ENCODE peak calls at places on chromosomes 2 and 18, in seven cellular contexts. One of them, this sample, is unnamed.

GRCh38 chr2:55010149-55010591 is 40.1 kb downstream of the RTN4 start:
- DNase-seq in stimulated activated CD4-positive, alpha-beta T cell treated with anti-CD3 and anti-CD28 coated beads, Interleukin-1b, Interleukin-23, amount 100 ng/mL, for 1 hour: no peak
- DNase-seq in kidney tubule cell: peak
- DNase-seq in smooth muscle cell of the brain vasculature: no peak
- DNase-seq in NCI-H2081: peak
- DNase-seq in pons: peak
- DNase-seq in cardiac muscle cell: no peak
- DNase-seq in this sample: peak

GRCh38 chr2:190179754-190180312 is 117.3 kb upstream of the MSTN start:
- DNase-seq in NCI-H2081: no peak
- DNase-seq in cardiac muscle cell: no peak
- DNase-seq in kidney tubule cell: peak
- DNase-seq in pons: peak
- DNase-seq in smooth muscle cell of the brain vasculature: no peak
- DNase-seq in stimulated activated CD4-positive, alpha-beta T cell treated with anti-CD3 and anti-CD28 coated beads, Interleukin-1b, Interleukin-23, amount 100 ng/mL, for 1 hour: no peak
- DNase-seq in this sample: no peak

GRCh38 chr2:105969552-105969951 is 224.5 kb downstream of the UXS1 start:
- DNase-seq in kidney tubule cell: no peak
- DNase-seq in pons: no peak
- DNase-seq in NCI-H2081: peak
- DNase-seq in cardiac muscle cell: no peak
- DNase-seq in smooth muscle cell of the brain vasculature: no peak
- DNase-seq in stimulated activated CD4-positive, alpha-beta T cell treated with anti-CD3 and anti-CD28 coated beads, Interleukin-1b, Interleukin-23, amount 100 ng/mL, for 1 hour: no peak
- DNase-seq in this sample: no peak

GRCh38 chr2:159497256-159497655 is 119.1 kb downstream of the BAZ2B start:
- DNase-seq in pons: peak
- DNase-seq in smooth muscle cell of the brain vasculature: peak
- DNase-seq in cardiac muscle cell: no peak
- DNase-seq in NCI-H2081: peak
- DNase-seq in kidney tubule cell: peak
- DNase-seq in stimulated activated CD4-positive, alpha-beta T cell treated with anti-CD3 and anti-CD28 coated beads, Interleukin-1b, Interleukin-23, amount 100 ng/mL, for 1 hour: no peak
- DNase-seq in this sample: no peak

GRCh38 chr18:33817096-33817495 is 239.1 kb downstream of the ASXL3 start:
- DNase-seq in stimulated activated CD4-positive, alpha-beta T cell treated with anti-CD3 and anti-CD28 coated beads, Interleukin-1b, Interleukin-23, amount 100 ng/mL, for 1 hour: no peak
- DNase-seq in NCI-H2081: no peak
- DNase-seq in kidney tubule cell: peak
- DNase-seq in smooth muscle cell of the brain vasculature: no peak
- DNase-seq in cardiac muscle cell: no peak
- DNase-seq in pons: no peak
- DNase-seq in this sample: no peak

GRCh38 chr2:77521482-77521881 is 694 bp downstream of the LRRTM4 start:
- DNase-seq in pons: peak
- DNase-seq in NCI-H2081: no peak
- DNase-seq in kidney tubule cell: no peak
- DNase-seq in stimulated activated CD4-positive, alpha-beta T cell treated with anti-CD3 and anti-CD28 coated beads, Interleukin-1b, Interleukin-23, amount 100 ng/mL, for 1 hour: no peak
- DNase-seq in smooth muscle cell of the brain vasculature: no peak
- DNase-seq in cardiac muscle cell: peak
- DNase-seq in this sample: no peak

GRCh38 chr2:150234787-150235512 is 252.5 kb downstream of the RND3 start:
- DNase-seq in pons: peak
- DNase-seq in kidney tubule cell: peak
- DNase-seq in smooth muscle cell of the brain vasculature: no peak
- DNase-seq in NCI-H2081: peak
- DNase-seq in stimulated activated CD4-positive, alpha-beta T cell treated with anti-CD3 and anti-CD28 coated beads, Interleukin-1b, Interleukin-23, amount 100 ng/mL, for 1 hour: no peak
- DNase-seq in cardiac muscle cell: no peak
- DNase-seq in this sample: no peak

GRCh38 chr2:159265171-159265576 is 21.3 kb downstream of the WDSUB1 start:
- DNase-seq in smooth muscle cell of the brain vasculature: no peak
- DNase-seq in pons: no peak
- DNase-seq in stimulated activated CD4-positive, alpha-beta T cell treated with anti-CD3 and anti-CD28 coated beads, Interleukin-1b, Interleukin-23, amount 100 ng/mL, for 1 hour: no peak
- DNase-seq in kidney tubule cell: peak
- DNase-seq in NCI-H2081: no peak
- DNase-seq in cardiac muscle cell: peak
- DNase-seq in this sample: no peak

GRCh38 chr2:236166157-236166780 is 1.9 kb downstream of the GBX2 start:
- DNase-seq in NCI-H2081: no peak
- DNase-seq in cardiac muscle cell: no peak
- DNase-seq in pons: no peak
- DNase-seq in smooth muscle cell of the brain vasculature: no peak
- DNase-seq in stimulated activated CD4-positive, alpha-beta T cell treated with anti-CD3 and anti-CD28 coated beads, Interleukin-1b, Interleukin-23, amount 100 ng/mL, for 1 hour: no peak
- DNase-seq in kidney tubule cell: no peak
- DNase-seq in this sample: no peak

GRCh38 chr2:51807229-51807628 is 775.3 kb upstream of the NRXN1 start:
- DNase-seq in smooth muscle cell of the brain vasculature: no peak
- DNase-seq in kidney tubule cell: no peak
- DNase-seq in pons: no peak
- DNase-seq in NCI-H2081: no peak
- DNase-seq in stimulated activated CD4-positive, alpha-beta T cell treated with anti-CD3 and anti-CD28 coated beads, Interleukin-1b, Interleukin-23, amount 100 ng/mL, for 1 hour: no peak
- DNase-seq in cardiac muscle cell: no peak
- DNase-seq in this sample: no peak

GRCh38 chr2:66334237-66335054 is 100.5 kb upstream of the MEIS1 start:
- DNase-seq in pons: peak
- DNase-seq in stimulated activated CD4-positive, alpha-beta T cell treated with anti-CD3 and anti-CD28 coated beads, Interleukin-1b, Interleukin-23, amount 100 ng/mL, for 1 hour: no peak
- DNase-seq in NCI-H2081: peak
- DNase-seq in kidney tubule cell: peak
- DNase-seq in smooth muscle cell of the brain vasculature: no peak
- DNase-seq in cardiac muscle cell: no peak
- DNase-seq in this sample: no peak

GRCh38 chr2:206176128-206176527 is 16.4 kb downstream of the EEF1B2 start:
- DNase-seq in stimulated activated CD4-positive, alpha-beta T cell treated with anti-CD3 and anti-CD28 coated beads, Interleukin-1b, Interleukin-23, amount 100 ng/mL, for 1 hour: no peak
- DNase-seq in kidney tubule cell: no peak
- DNase-seq in NCI-H2081: no peak
- DNase-seq in cardiac muscle cell: no peak
- DNase-seq in smooth muscle cell of the brain vasculature: no peak
- DNase-seq in pons: no peak
- DNase-seq in this sample: no peak

GRCh38 chr2:101368371-101368770 is 18.9 kb downstream of the CREG2 start:
- DNase-seq in kidney tubule cell: no peak
- DNase-seq in NCI-H2081: no peak
- DNase-seq in pons: no peak
- DNase-seq in cardiac muscle cell: no peak
- DNase-seq in stimulated activated CD4-positive, alpha-beta T cell treated with anti-CD3 and anti-CD28 coated beads, Interleukin-1b, Interleukin-23, amount 100 ng/mL, for 1 hour: no peak
- DNase-seq in smooth muscle cell of the brain vasculature: no peak
- DNase-seq in this sample: no peak

GRCh38 chr2:141611143-141611571 is 519.7 kb downstream of the LRP1B start:
- DNase-seq in kidney tubule cell: peak
- DNase-seq in stimulated activated CD4-positive, alpha-beta T cell treated with anti-CD3 and anti-CD28 coated beads, Interleukin-1b, Interleukin-23, amount 100 ng/mL, for 1 hour: no peak
- DNase-seq in NCI-H2081: no peak
- DNase-seq in cardiac muscle cell: no peak
- DNase-seq in smooth muscle cell of the brain vasculature: no peak
- DNase-seq in pons: no peak
- DNase-seq in this sample: no peak

GRCh38 chr2:18437909-18438308 is 122.5 kb downstream of the RDH14 start:
- DNase-seq in kidney tubule cell: no peak
- DNase-seq in NCI-H2081: no peak
- DNase-seq in smooth muscle cell of the brain vasculature: no peak
- DNase-seq in pons: no peak
- DNase-seq in stimulated activated CD4-positive, alpha-beta T cell treated with anti-CD3 and anti-CD28 coated beads, Interleukin-1b, Interleukin-23, amount 100 ng/mL, for 1 hour: no peak
- DNase-seq in cardiac muscle cell: no peak
- DNase-seq in this sample: no peak

GRCh38 chr18:6546229-6546628 is 131.5 kb upstream of the L3MBTL4 start:
- DNase-seq in stimulated activated CD4-positive, alpha-beta T cell treated with anti-CD3 and anti-CD28 coated beads, Interleukin-1b, Interleukin-23, amount 100 ng/mL, for 1 hour: no peak
- DNase-seq in smooth muscle cell of the brain vasculature: no peak
- DNase-seq in cardiac muscle cell: no peak
- DNase-seq in NCI-H2081: no peak
- DNase-seq in kidney tubule cell: peak
- DNase-seq in pons: no peak
- DNase-seq in this sample: no peak

GRCh38 chr18:75828379-75828778 is 400.9 kb upstream of the SMIM21 start:
- DNase-seq in stimulated activated CD4-positive, alpha-beta T cell treated with anti-CD3 and anti-CD28 coated beads, Interleukin-1b, Interleukin-23, amount 100 ng/mL, for 1 hour: no peak
- DNase-seq in cardiac muscle cell: no peak
- DNase-seq in kidney tubule cell: no peak
- DNase-seq in NCI-H2081: no peak
- DNase-seq in pons: no peak
- DNase-seq in smooth muscle cell of the brain vasculature: no peak
- DNase-seq in this sample: no peak

GRCh38 chr2:105361132-105361889 is 24.0 kb downstream of the C2orf49 start:
- DNase-seq in smooth muscle cell of the brain vasculature: no peak
- DNase-seq in stimulated activated CD4-positive, alpha-beta T cell treated with anti-CD3 and anti-CD28 coated beads, Interleukin-1b, Interleukin-23, amount 100 ng/mL, for 1 hour: no peak
- DNase-seq in kidney tubule cell: no peak
- DNase-seq in cardiac muscle cell: no peak
- DNase-seq in pons: no peak
- DNase-seq in NCI-H2081: no peak
- DNase-seq in this sample: no peak

GRCh38 chr18:39571511-39571910 is 2005.9 kb upstream of the CELF4 start:
- DNase-seq in cardiac muscle cell: peak
- DNase-seq in smooth muscle cell of the brain vasculature: no peak
- DNase-seq in pons: peak
- DNase-seq in kidney tubule cell: peak
- DNase-seq in stimulated activated CD4-positive, alpha-beta T cell treated with anti-CD3 and anti-CD28 coated beads, Interleukin-1b, Interleukin-23, amount 100 ng/mL, for 1 hour: no peak
- DNase-seq in NCI-H2081: peak
- DNase-seq in this sample: no peak

GRCh38 chr2:40896358-40896757 is 444.5 kb upstream of the SLC8A1 start:
- DNase-seq in cardiac muscle cell: no peak
- DNase-seq in pons: no peak
- DNase-seq in kidney tubule cell: no peak
- DNase-seq in NCI-H2081: no peak
- DNase-seq in smooth muscle cell of the brain vasculature: no peak
- DNase-seq in stimulated activated CD4-positive, alpha-beta T cell treated with anti-CD3 and anti-CD28 coated beads, Interleukin-1b, Interleukin-23, amount 100 ng/mL, for 1 hour: no peak
- DNase-seq in this sample: no peak

GRCh38 chr2:11377915-11378649 is 33.6 kb upstream of the ROCK2 start:
- DNase-seq in NCI-H2081: no peak
- DNase-seq in stimulated activated CD4-positive, alpha-beta T cell treated with anti-CD3 and anti-CD28 coated beads, Interleukin-1b, Interleukin-23, amount 100 ng/mL, for 1 hour: no peak
- DNase-seq in cardiac muscle cell: no peak
- DNase-seq in smooth muscle cell of the brain vasculature: no peak
- DNase-seq in pons: no peak
- DNase-seq in kidney tubule cell: no peak
- DNase-seq in this sample: no peak

GRCh38 chr2:11569636-11570035 is 35.8 kb downstream of the GREB1 start:
- DNase-seq in stimulated activated CD4-positive, alpha-beta T cell treated with anti-CD3 and anti-CD28 coated beads, Interleukin-1b, Interleukin-23, amount 100 ng/mL, for 1 hour: no peak
- DNase-seq in kidney tubule cell: no peak
- DNase-seq in NCI-H2081: no peak
- DNase-seq in cardiac muscle cell: no peak
- DNase-seq in pons: no peak
- DNase-seq in smooth muscle cell of the brain vasculature: no peak
- DNase-seq in this sample: no peak

GRCh38 chr18:8615397-8616025 is 6.3 kb downstream of the RAB12 start:
- DNase-seq in stimulated activated CD4-positive, alpha-beta T cell treated with anti-CD3 and anti-CD28 coated beads, Interleukin-1b, Interleukin-23, amount 100 ng/mL, for 1 hour: no peak
- DNase-seq in smooth muscle cell of the brain vasculature: peak
- DNase-seq in cardiac muscle cell: no peak
- DNase-seq in pons: peak
- DNase-seq in NCI-H2081: peak
- DNase-seq in kidney tubule cell: peak
- DNase-seq in this sample: peak

GRCh38 chr2:3302751-3303582 is 74.7 kb downstream of the EIPR1 start:
- DNase-seq in cardiac muscle cell: no peak
- DNase-seq in pons: no peak
- DNase-seq in smooth muscle cell of the brain vasculature: no peak
- DNase-seq in NCI-H2081: peak
- DNase-seq in kidney tubule cell: no peak
- DNase-seq in stimulated activated CD4-positive, alpha-beta T cell treated with anti-CD3 and anti-CD28 coated beads, Interleukin-1b, Interleukin-23, amount 100 ng/mL, for 1 hour: no peak
- DNase-seq in this sample: no peak

GRCh38 chr2:238216651-238217184 is 13.2 kb upstream of the ILKAP start:
- DNase-seq in stimulated activated CD4-positive, alpha-beta T cell treated with anti-CD3 and anti-CD28 coated beads, Interleukin-1b, Interleukin-23, amount 100 ng/mL, for 1 hour: no peak
- DNase-seq in pons: peak
- DNase-seq in cardiac muscle cell: no peak
- DNase-seq in smooth muscle cell of the brain vasculature: no peak
- DNase-seq in kidney tubule cell: no peak
- DNase-seq in NCI-H2081: no peak
- DNase-seq in this sample: no peak

GRCh38 chr2:216698291-216698690 is 2.9 kb upstream of the IGFBP5 start:
- DNase-seq in NCI-H2081: no peak
- DNase-seq in stimulated activated CD4-positive, alpha-beta T cell treated with anti-CD3 and anti-CD28 coated beads, Interleukin-1b, Interleukin-23, amount 100 ng/mL, for 1 hour: no peak
- DNase-seq in kidney tubule cell: no peak
- DNase-seq in smooth muscle cell of the brain vasculature: no peak
- DNase-seq in cardiac muscle cell: no peak
- DNase-seq in pons: no peak
- DNase-seq in this sample: no peak

GRCh38 chr2:26691881-26692813 is at the start of gene KCNK3:
- DNase-seq in kidney tubule cell: peak
- DNase-seq in cardiac muscle cell: peak
- DNase-seq in NCI-H2081: peak
- DNase-seq in pons: no peak
- DNase-seq in smooth muscle cell of the brain vasculature: no peak
- DNase-seq in stimulated activated CD4-positive, alpha-beta T cell treated with anti-CD3 and anti-CD28 coated beads, Interleukin-1b, Interleukin-23, amount 100 ng/mL, for 1 hour: peak
- DNase-seq in this sample: peak

GRCh38 chr2:37366773-37367172 is 22.3 kb downstream of the QPCT start:
- DNase-seq in cardiac muscle cell: no peak
- DNase-seq in pons: no peak
- DNase-seq in smooth muscle cell of the brain vasculature: no peak
- DNase-seq in NCI-H2081: no peak
- DNase-seq in stimulated activated CD4-positive, alpha-beta T cell treated with anti-CD3 and anti-CD28 coated beads, Interleukin-1b, Interleukin-23, amount 100 ng/mL, for 1 hour: no peak
- DNase-seq in kidney tubule cell: no peak
- DNase-seq in this sample: no peak

GRCh38 chr2:46332686-46333281 is 35.6 kb downstream of the EPAS1 start:
- DNase-seq in pons: no peak
- DNase-seq in kidney tubule cell: peak
- DNase-seq in stimulated activated CD4-positive, alpha-beta T cell treated with anti-CD3 and anti-CD28 coated beads, Interleukin-1b, Interleukin-23, amount 100 ng/mL, for 1 hour: no peak
- DNase-seq in smooth muscle cell of the brain vasculature: no peak
- DNase-seq in cardiac muscle cell: no peak
- DNase-seq in NCI-H2081: no peak
- DNase-seq in this sample: no peak

GRCh38 chr18:50441518-50441917 is 66.7 kb downstream of the SKA1 start:
- DNase-seq in pons: no peak
- DNase-seq in NCI-H2081: peak
- DNase-seq in cardiac muscle cell: no peak
- DNase-seq in kidney tubule cell: no peak
- DNase-seq in smooth muscle cell of the brain vasculature: no peak
- DNase-seq in stimulated activated CD4-positive, alpha-beta T cell treated with anti-CD3 and anti-CD28 coated beads, Interleukin-1b, Interleukin-23, amount 100 ng/mL, for 1 hour: no peak
- DNase-seq in this sample: no peak

GRCh38 chr2:40367652-40368051 is 84.2 kb downstream of the SLC8A1 start:
- DNase-seq in cardiac muscle cell: no peak
- DNase-seq in NCI-H2081: no peak
- DNase-seq in kidney tubule cell: peak
- DNase-seq in stimulated activated CD4-positive, alpha-beta T cell treated with anti-CD3 and anti-CD28 coated beads, Interleukin-1b, Interleukin-23, amount 100 ng/mL, for 1 hour: no peak
- DNase-seq in smooth muscle cell of the brain vasculature: no peak
- DNase-seq in pons: no peak
- DNase-seq in this sample: no peak

GRCh38 chr18:41809652-41810051 is 145.4 kb upstream of the PIK3C3 start:
- DNase-seq in kidney tubule cell: no peak
- DNase-seq in NCI-H2081: no peak
- DNase-seq in pons: no peak
- DNase-seq in smooth muscle cell of the brain vasculature: no peak
- DNase-seq in stimulated activated CD4-positive, alpha-beta T cell treated with anti-CD3 and anti-CD28 coated beads, Interleukin-1b, Interleukin-23, amount 100 ng/mL, for 1 hour: no peak
- DNase-seq in cardiac muscle cell: no peak
- DNase-seq in this sample: no peak

GRCh38 chr2:202193881-202194353 is 44.5 kb downstream of the SUMO1 start:
- DNase-seq in stimulated activated CD4-positive, alpha-beta T cell treated with anti-CD3 and anti-CD28 coated beads, Interleukin-1b, Interleukin-23, amount 100 ng/mL, for 1 hour: no peak
- DNase-seq in pons: no peak
- DNase-seq in smooth muscle cell of the brain vasculature: no peak
- DNase-seq in cardiac muscle cell: no peak
- DNase-seq in kidney tubule cell: no peak
- DNase-seq in NCI-H2081: no peak
- DNase-seq in this sample: no peak

GRCh38 chr2:153871231-153872221 is at the start of gene GALNT13:
- DNase-seq in NCI-H2081: peak
- DNase-seq in smooth muscle cell of the brain vasculature: no peak
- DNase-seq in cardiac muscle cell: peak
- DNase-seq in pons: peak
- DNase-seq in stimulated activated CD4-positive, alpha-beta T cell treated with anti-CD3 and anti-CD28 coated beads, Interleukin-1b, Interleukin-23, amount 100 ng/mL, for 1 hour: no peak
- DNase-seq in kidney tubule cell: peak
- DNase-seq in this sample: peak

GRCh38 chr2:10325278-10326145 is 22.8 kb downstream of the HPCAL1 start:
- DNase-seq in smooth muscle cell of the brain vasculature: no peak
- DNase-seq in stimulated activated CD4-positive, alpha-beta T cell treated with anti-CD3 and anti-CD28 coated beads, Interleukin-1b, Interleukin-23, amount 100 ng/mL, for 1 hour: no peak
- DNase-seq in kidney tubule cell: peak
- DNase-seq in pons: no peak
- DNase-seq in cardiac muscle cell: no peak
- DNase-seq in NCI-H2081: peak
- DNase-seq in this sample: no peak

GRCh38 chr2:23231865-23232264 is 153.1 kb upstream of the KLHL29 start:
- DNase-seq in kidney tubule cell: no peak
- DNase-seq in NCI-H2081: no peak
- DNase-seq in smooth muscle cell of the brain vasculature: no peak
- DNase-seq in cardiac muscle cell: no peak
- DNase-seq in pons: no peak
- DNase-seq in stimulated activated CD4-positive, alpha-beta T cell treated with anti-CD3 and anti-CD28 coated beads, Interleukin-1b, Interleukin-23, amount 100 ng/mL, for 1 hour: no peak
- DNase-seq in this sample: no peak

GRCh38 chr2:64143154-64144056 is 815 bp downstream of the PELI1 start:
- DNase-seq in cardiac muscle cell: peak
- DNase-seq in smooth muscle cell of the brain vasculature: no peak
- DNase-seq in NCI-H2081: peak
- DNase-seq in pons: peak
- DNase-seq in kidney tubule cell: peak
- DNase-seq in stimulated activated CD4-positive, alpha-beta T cell treated with anti-CD3 and anti-CD28 coated beads, Interleukin-1b, Interleukin-23, amount 100 ng/mL, for 1 hour: peak
- DNase-seq in this sample: no peak

GRCh38 chr18:2515908-2516625 is 55.2 kb downstream of the METTL4 start:
- DNase-seq in pons: no peak
- DNase-seq in smooth muscle cell of the brain vasculature: no peak
- DNase-seq in kidney tubule cell: peak
- DNase-seq in stimulated activated CD4-positive, alpha-beta T cell treated with anti-CD3 and anti-CD28 coated beads, Interleukin-1b, Interleukin-23, amount 100 ng/mL, for 1 hour: no peak
- DNase-seq in NCI-H2081: no peak
- DNase-seq in cardiac muscle cell: no peak
- DNase-seq in this sample: no peak

This sample was measured in cerebellar nuclear complex.